ENCODE peak calls at places on chromosomes 16 and 17, in five cellular contexts. W is fibroblast of the conjunctiva, L is HTR-8/SVneo, K is 8988T, Y is cardiac fibroblast. R is an unnamed sample.

GRCh38 chr16:72256398-72257048 is 84.6 kb upstream of the PMFBP1 start:
- DNase-seq in W (peak; percentile 53), L (peak; percentile 12), K (no peak), Y (peak; percentile 89), R (no peak)

GRCh38 chr16:12426122-12426521 is 377.6 kb downstream of the CPPED1 start:
- DNase-seq in W (no peak), L (no peak), K (no peak), Y (no peak), R (no peak)

GRCh38 chr16:59973966-59974365 is 1239.8 kb upstream of the GOT2 start:
- DNase-seq in W (no peak), L (no peak), K (no peak), Y (no peak), R (no peak)

GRCh38 chr16:74749291-74750055 is 25.1 kb downstream of the FA2H start:
- DNase-seq in W (no peak), L (no peak), K (no peak), Y (no peak), R (no peak)

GRCh38 chr17:80795737-80796136 is 195.9 kb upstream of the CHMP6 start:
- DNase-seq in W (no peak), L (no peak), K (no peak), Y (no peak), R (no peak)

GRCh38 chr17:43350888-43351361 is 47.9 kb upstream of the ARL4D start:
- DNase-seq in W (no peak), L (no peak), K (no peak), Y (no peak), R (no peak)

GRCh38 chr17:9522074-9522473 is 53.5 kb downstream of the STX8 start:
- DNase-seq in W (peak; percentile 55), L (peak; percentile 32), K (no peak), Y (peak; percentile 79), R (no peak)

GRCh38 chr17:74435775-74436359 is 4.0 kb downstream of the GPRC5C start:
- DNase-seq in W (no peak), L (no peak), K (no peak), Y (no peak), R (no peak)

GRCh38 chr17:21360048-21360447 is 16.1 kb upstream of the KCNJ12 start:
- DNase-seq in W (no peak), L (no peak), K (no peak), Y (no peak), R (no peak)

GRCh38 chr17:67017895-67018294 is 26.5 kb upstream of the CACNG1 start:
- DNase-seq in W (no peak), L (no peak), K (no peak), Y (no peak), R (no peak)

GRCh38 chr17:75898065-75898464 is 1.3 kb upstream of the TRIM65 start:
- DNase-seq in W (no peak), L (no peak), K (no peak), Y (no peak), R (no peak)

GRCh38 chr16:13070268-13070667 is 168.9 kb downstream of the SHISA9 start:
- DNase-seq in W (no peak), L (no peak), K (no peak), Y (no peak), R (no peak)

GRCh38 chr17:41687828-41688640 is 651 bp upstream of the EIF1 start:
- DNase-seq in W (no peak), L (peak; percentile 64), K (no peak), Y (no peak), R (no peak)

GRCh38 chr16:73951541-73951940 is 345.1 kb upstream of the PSMD7 start:
- DNase-seq in W (peak; percentile 23), L (no peak), K (no peak), Y (no peak), R (no peak)

GRCh38 chr17:78965369-78965982 is 14.2 kb downstream of the LGALS3BP start:
- DNase-seq in W (no peak), L (no peak), K (no peak), Y (no peak), R (no peak)

R was measured in HCT116.